ENCODE peak calls at places on chromosomes 7 and 10, in ten cellular contexts. One of them, this sample, is unnamed.
A peak's percentile ranks its signal among the peaks of the same experiment; 100 is the strongest.

GRCh38 chr7:28572321-28573058 is 160.2 kb downstream of the CREB5 start:
- DNase-seq in HCT116: no peak
- DNase-seq in A549: no peak
- DNase-seq in ovary: no peak
- DNase-seq in H54: no peak
- DNase-seq in heart left ventricle: no peak
- DNase-seq in body of pancreas: no peak
- DNase-seq in transverse colon: no peak
- DNase-seq in endothelial cell of umbilical vein: no peak
- DNase-seq in spleen: no peak
- DNase-seq in this sample: no peak

GRCh38 chr7:47690902-47691558 is 109.1 kb upstream of the TNS3 start:
- DNase-seq in HCT116: no peak
- DNase-seq in transverse colon: no peak
- DNase-seq in body of pancreas: no peak
- DNase-seq in H54: peak; percentile 45
- DNase-seq in heart left ventricle: no peak
- DNase-seq in ovary: no peak
- DNase-seq in spleen: no peak
- DNase-seq in A549: no peak
- DNase-seq in endothelial cell of umbilical vein: peak; percentile 84
- DNase-seq in this sample: no peak

GRCh38 chr7:2785071-2785500 is 59.0 kb downstream of the GNA12 start:
- DNase-seq in transverse colon: no peak
- DNase-seq in ovary: no peak
- DNase-seq in heart left ventricle: peak; percentile 36
- DNase-seq in endothelial cell of umbilical vein: peak; percentile 93
- DNase-seq in spleen: no peak
- DNase-seq in body of pancreas: no peak
- DNase-seq in H54: no peak
- DNase-seq in HCT116: no peak
- DNase-seq in A549: no peak
- DNase-seq in this sample: no peak

GRCh38 chr7:64562246-64562620 is 638 bp downstream of the ZNF680 start:
- DNase-seq in body of pancreas: no peak
- DNase-seq in A549: peak; percentile 6
- DNase-seq in HCT116: no peak
- DNase-seq in spleen: no peak
- DNase-seq in ovary: no peak
- DNase-seq in endothelial cell of umbilical vein: no peak
- DNase-seq in heart left ventricle: no peak
- DNase-seq in H54: no peak
- DNase-seq in transverse colon: no peak
- DNase-seq in this sample: no peak

GRCh38 chr7:85175217-85175616 is 11.6 kb downstream of the SEMA3D start:
- DNase-seq in A549: no peak
- DNase-seq in H54: no peak
- DNase-seq in HCT116: no peak
- DNase-seq in heart left ventricle: no peak
- DNase-seq in body of pancreas: no peak
- DNase-seq in ovary: no peak
- DNase-seq in endothelial cell of umbilical vein: no peak
- DNase-seq in transverse colon: no peak
- DNase-seq in spleen: no peak
- DNase-seq in this sample: no peak

GRCh38 chr10:12592967-12593366 is 243.6 kb downstream of the CAMK1D start:
- DNase-seq in A549: no peak
- DNase-seq in endothelial cell of umbilical vein: no peak
- DNase-seq in HCT116: no peak
- DNase-seq in heart left ventricle: no peak
- DNase-seq in spleen: no peak
- DNase-seq in H54: no peak
- DNase-seq in transverse colon: no peak
- DNase-seq in body of pancreas: no peak
- DNase-seq in ovary: no peak
- DNase-seq in this sample: no peak

GRCh38 chr7:55441668-55442305 is 76.7 kb downstream of the LANCL2 start:
- DNase-seq in A549: no peak
- DNase-seq in heart left ventricle: no peak
- DNase-seq in transverse colon: no peak
- DNase-seq in body of pancreas: no peak
- DNase-seq in spleen: no peak
- DNase-seq in H54: peak; percentile 73
- DNase-seq in HCT116: no peak
- DNase-seq in endothelial cell of umbilical vein: no peak
- DNase-seq in ovary: no peak
- DNase-seq in this sample: no peak

GRCh38 chr10:107144490-107144889 is 20.0 kb downstream of the SORCS1 start:
- DNase-seq in A549: no peak
- DNase-seq in body of pancreas: no peak
- DNase-seq in endothelial cell of umbilical vein: no peak
- DNase-seq in ovary: no peak
- DNase-seq in spleen: no peak
- DNase-seq in transverse colon: no peak
- DNase-seq in heart left ventricle: no peak
- DNase-seq in H54: no peak
- DNase-seq in HCT116: no peak
- DNase-seq in this sample: no peak

GRCh38 chr7:131606346-131607290 is 50.2 kb upstream of the PODXL start:
- DNase-seq in ovary: no peak
- DNase-seq in H54: no peak
- DNase-seq in transverse colon: no peak
- DNase-seq in heart left ventricle: no peak
- DNase-seq in HCT116: no peak
- DNase-seq in spleen: no peak
- DNase-seq in A549: no peak
- DNase-seq in endothelial cell of umbilical vein: no peak
- DNase-seq in body of pancreas: no peak
- DNase-seq in this sample: no peak

GRCh38 chr10:93445097-93445960 is 36.8 kb downstream of the MYOF start:
- DNase-seq in endothelial cell of umbilical vein: peak; percentile 98
- DNase-seq in heart left ventricle: peak; percentile 90
- DNase-seq in A549: peak; percentile 96
- DNase-seq in body of pancreas: peak; percentile 97
- DNase-seq in spleen: no peak
- DNase-seq in HCT116: peak; percentile 84
- DNase-seq in H54: peak; percentile 73
- DNase-seq in transverse colon: peak; percentile 89
- DNase-seq in ovary: peak; percentile 93
- DNase-seq in this sample: no peak

GRCh38 chr10:60266513-60266912 is 123.2 kb downstream of the ANK3 start:
- DNase-seq in spleen: no peak
- DNase-seq in heart left ventricle: no peak
- DNase-seq in HCT116: no peak
- DNase-seq in transverse colon: no peak
- DNase-seq in ovary: no peak
- DNase-seq in H54: no peak
- DNase-seq in endothelial cell of umbilical vein: no peak
- DNase-seq in A549: no peak
- DNase-seq in body of pancreas: no peak
- DNase-seq in this sample: no peak

DNA sequence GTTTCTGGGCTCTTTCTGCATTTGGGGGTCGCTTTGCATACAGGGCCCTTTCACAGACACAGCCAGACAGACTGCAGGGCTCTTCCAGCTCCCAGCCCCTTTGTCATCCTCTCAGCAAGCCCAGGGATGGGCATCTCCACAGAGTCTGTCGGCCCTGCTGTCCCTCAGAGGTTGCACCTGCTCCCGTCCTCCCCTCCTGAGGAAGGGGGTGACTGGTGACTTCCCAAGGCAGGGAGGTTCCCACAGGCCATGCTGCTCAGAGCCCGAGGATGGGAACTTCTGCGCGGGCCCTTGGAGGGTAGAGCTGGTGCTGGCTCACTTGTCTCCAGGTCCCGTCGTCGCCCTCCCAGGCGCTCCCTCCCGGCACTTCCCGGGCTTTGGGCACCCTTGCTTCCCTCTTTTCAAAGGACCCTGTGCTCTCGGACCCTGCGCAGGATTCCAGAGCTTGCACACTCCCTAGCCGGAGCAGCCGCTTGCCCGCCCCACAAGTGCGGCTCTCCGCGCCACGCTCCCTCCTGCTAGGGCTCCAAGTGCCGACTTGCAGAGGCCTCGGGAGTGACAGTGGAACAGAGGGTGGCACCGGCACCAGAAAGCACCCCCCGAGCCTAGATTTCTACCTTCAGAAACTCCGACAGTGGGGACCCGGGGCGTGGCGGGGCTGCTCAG is 152.5 kb downstream of the PRKAG2 start:
- DNase-seq in HCT116: no peak
- DNase-seq in heart left ventricle: no peak
- DNase-seq in ovary: no peak
- DNase-seq in body of pancreas: no peak
- DNase-seq in A549: no peak
- DNase-seq in transverse colon: no peak
- DNase-seq in endothelial cell of umbilical vein: no peak
- DNase-seq in spleen: no peak
- DNase-seq in H54: no peak
- DNase-seq in this sample: no peak
- TF ChIP-seq POLR2A in HCT116: no peak
- TF ChIP-seq POLR2A in heart left ventricle: no peak
- TF ChIP-seq POLR2A in ovary: no peak
- TF ChIP-seq POLR2A in body of pancreas: no peak
- TF ChIP-seq POLR2A in A549: no peak
- TF ChIP-seq POLR2A in transverse colon: no peak
- TF ChIP-seq POLR2A in endothelial cell of umbilical vein: no peak
- TF ChIP-seq POLR2A in spleen: no peak
- TF ChIP-seq POLR2A in H54: no peak
- TF ChIP-seq POLR2A in this sample: no peak

GRCh38 chr10:82041018-82041417 is 166.0 kb downstream of the NRG3 start:
- DNase-seq in HCT116: no peak
- DNase-seq in A549: no peak
- DNase-seq in endothelial cell of umbilical vein: no peak
- DNase-seq in ovary: no peak
- DNase-seq in heart left ventricle: no peak
- DNase-seq in transverse colon: no peak
- DNase-seq in spleen: no peak
- DNase-seq in body of pancreas: no peak
- DNase-seq in H54: no peak
- DNase-seq in this sample: no peak

GRCh38 chr10:82037076-82037475 is 162.1 kb downstream of the NRG3 start:
- DNase-seq in endothelial cell of umbilical vein: no peak
- DNase-seq in transverse colon: no peak
- DNase-seq in HCT116: no peak
- DNase-seq in heart left ventricle: no peak
- DNase-seq in body of pancreas: no peak
- DNase-seq in spleen: no peak
- DNase-seq in A549: no peak
- DNase-seq in ovary: no peak
- DNase-seq in H54: no peak
- DNase-seq in this sample: no peak

DNA sequence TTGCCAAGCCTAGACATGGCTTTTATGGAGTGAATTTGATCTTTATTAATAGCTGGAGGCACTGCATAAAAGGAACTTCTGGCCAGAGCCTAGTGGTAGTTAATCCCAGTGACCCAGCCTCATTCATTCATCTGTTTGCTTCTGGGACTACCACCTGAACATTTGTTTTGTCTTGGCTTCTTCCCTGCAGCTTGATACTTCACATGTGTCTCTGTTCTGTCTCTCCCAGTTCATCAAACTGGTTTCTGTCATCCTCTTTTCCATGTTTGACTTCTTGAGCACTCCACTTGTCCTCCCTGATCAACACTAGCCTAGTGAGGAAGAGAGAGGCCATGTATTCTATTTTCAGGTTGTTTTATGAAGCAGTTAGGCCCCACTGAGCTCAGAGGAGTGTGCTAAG is 163.6 kb downstream of the NRG3 start:
- DNase-seq in transverse colon: no peak
- DNase-seq in heart left ventricle: no peak
- DNase-seq in endothelial cell of umbilical vein: no peak
- DNase-seq in H54: no peak
- DNase-seq in body of pancreas: no peak
- DNase-seq in HCT116: no peak
- DNase-seq in ovary: no peak
- DNase-seq in A549: no peak
- DNase-seq in spleen: no peak
- DNase-seq in this sample: no peak
- TF ChIP-seq POLR2A in transverse colon: no peak
- TF ChIP-seq POLR2A in heart left ventricle: no peak
- TF ChIP-seq POLR2A in endothelial cell of umbilical vein: no peak
- TF ChIP-seq POLR2A in H54: no peak
- TF ChIP-seq POLR2A in body of pancreas: no peak
- TF ChIP-seq POLR2A in HCT116: no peak
- TF ChIP-seq POLR2A in ovary: no peak
- TF ChIP-seq POLR2A in A549: no peak
- TF ChIP-seq POLR2A in spleen: no peak
- TF ChIP-seq POLR2A in this sample: no peak

GRCh38 chr10:101144053-101144452 is 13.0 kb downstream of the TLX1 start:
- DNase-seq in ovary: no peak
- DNase-seq in HCT116: no peak
- DNase-seq in transverse colon: no peak
- DNase-seq in body of pancreas: no peak
- DNase-seq in H54: no peak
- DNase-seq in endothelial cell of umbilical vein: no peak
- DNase-seq in A549: no peak
- DNase-seq in heart left ventricle: no peak
- DNase-seq in spleen: no peak
- DNase-seq in this sample: no peak
- TF ChIP-seq POLR2A in ovary: no peak
- TF ChIP-seq POLR2A in HCT116: no peak
- TF ChIP-seq POLR2A in transverse colon: no peak
- TF ChIP-seq POLR2A in body of pancreas: no peak
- TF ChIP-seq POLR2A in H54: no peak
- TF ChIP-seq POLR2A in endothelial cell of umbilical vein: no peak
- TF ChIP-seq POLR2A in A549: no peak
- TF ChIP-seq POLR2A in heart left ventricle: no peak
- TF ChIP-seq POLR2A in spleen: no peak
- TF ChIP-seq POLR2A in this sample: no peak

GRCh38 chr7:149839933-149840332 is 1.8 kb downstream of the ZNF862 start:
- DNase-seq in HCT116: no peak
- DNase-seq in spleen: no peak
- DNase-seq in endothelial cell of umbilical vein: no peak
- DNase-seq in transverse colon: no peak
- DNase-seq in H54: no peak
- DNase-seq in A549: no peak
- DNase-seq in body of pancreas: no peak
- DNase-seq in ovary: no peak
- DNase-seq in heart left ventricle: no peak
- DNase-seq in this sample: no peak

GRCh38 chr7:149837620-149838223 is 453 bp upstream of the ZNF862 start:
- DNase-seq in ovary: peak; percentile 28
- DNase-seq in A549: no peak
- DNase-seq in transverse colon: no peak
- DNase-seq in HCT116: no peak
- DNase-seq in spleen: no peak
- DNase-seq in endothelial cell of umbilical vein: no peak
- DNase-seq in H54: no peak
- DNase-seq in heart left ventricle: no peak
- DNase-seq in body of pancreas: no peak
- DNase-seq in this sample: no peak

GRCh38 chr7:149836434-149836833 is 1.7 kb upstream of the ZNF862 start:
- DNase-seq in ovary: no peak
- DNase-seq in body of pancreas: no peak
- DNase-seq in H54: no peak
- DNase-seq in heart left ventricle: no peak
- DNase-seq in A549: no peak
- DNase-seq in endothelial cell of umbilical vein: no peak
- DNase-seq in HCT116: no peak
- DNase-seq in spleen: no peak
- DNase-seq in transverse colon: no peak
- DNase-seq in this sample: no peak

GRCh38 chr7:149838992-149839408 is 825 bp downstream of the ZNF862 start:
- DNase-seq in heart left ventricle: peak; percentile 11
- DNase-seq in spleen: no peak
- DNase-seq in A549: peak; percentile 36
- DNase-seq in H54: no peak
- DNase-seq in endothelial cell of umbilical vein: peak; percentile 44
- DNase-seq in transverse colon: no peak
- DNase-seq in HCT116: no peak
- DNase-seq in body of pancreas: no peak
- DNase-seq in ovary: no peak
- DNase-seq in this sample: no peak

GRCh38 chr7:149838224-149838991 is at the start of gene ZNF862:
- DNase-seq in endothelial cell of umbilical vein: peak; percentile 98
- DNase-seq in ovary: peak; percentile 98
- DNase-seq in HCT116: peak; percentile 97
- DNase-seq in heart left ventricle: peak; percentile 99
- DNase-seq in transverse colon: peak; percentile 98
- DNase-seq in body of pancreas: peak; percentile 97
- DNase-seq in A549: peak; percentile 99
- DNase-seq in H54: peak; percentile 99
- DNase-seq in spleen: peak; percentile 100
- DNase-seq in this sample: peak; percentile 98
- TF ChIP-seq POLR2A in endothelial cell of umbilical vein: peak; percentile 51
- TF ChIP-seq POLR2A in ovary: peak; percentile 68
- TF ChIP-seq POLR2A in HCT116: peak; percentile 59
- TF ChIP-seq POLR2A in heart left ventricle: peak; percentile 95
- TF ChIP-seq POLR2A in transverse colon: peak; percentile 73
- TF ChIP-seq POLR2A in body of pancreas: no peak
- TF ChIP-seq POLR2A in A549: peak; percentile 75
- TF ChIP-seq POLR2A in H54: peak; percentile 90
- TF ChIP-seq POLR2A in spleen: peak; percentile 53
- TF ChIP-seq POLR2A in this sample: peak; percentile 55

This sample was measured in erythroblast.